ENCODE peak calls at places on chromosomes 4 and X, in five cellular contexts. G, V, I, R and J are unnamed samples.

GRCh38 chr4:179095585-179096228 is 1653.5 kb upstream of the AGA start:
- DNase-seq in I (no peak), V (peak), G (no peak), R (peak), J (no peak)

GRCh38 chr4:6788123-6788522 is 5.6 kb downstream of the KIAA0232 start:
- DNase-seq in I (no peak), G (no peak), R (no peak), V (no peak), J (no peak)

GRCh38 chr4:83490876-83491450 is 6.1 kb upstream of the ABRAXAS1 start:
- DNase-seq in R (no peak), G (peak), V (peak), I (no peak), J (peak)

GRCh38 chr4:173990879-173991231 is 292.6 kb downstream of the FBXO8 start:
- DNase-seq in I (no peak), G (no peak), V (no peak), R (no peak), J (no peak)

GRCh38 chrX:47245156-47245555 is 12.3 kb downstream of the USP11 start:
- DNase-seq in R (no peak), G (no peak), V (no peak), I (no peak), J (no peak)

GRCh38 chr4:73944061-73944875 is 37.6 kb downstream of the PF4 start:
- DNase-seq in G (peak), V (no peak), R (no peak), I (no peak), J (peak)

GRCh38 chr4:147760176-147760575 is 28.3 kb downstream of the ARHGAP10 start:
- DNase-seq in R (no peak), G (no peak), I (no peak), V (no peak), J (no peak)

GRCh38 chr4:32525420-32525819 is 1805.3 kb downstream of the PCDH7 start:
- DNase-seq in R (no peak), G (no peak), V (no peak), I (no peak), J (no peak)

GRCh38 chr4:184860018-184860530 is 34.3 kb upstream of the ACSL1 start:
- DNase-seq in V (no peak), R (no peak), G (no peak), I (no peak), J (no peak)

GRCh38 chrX:44022964-44023363 is 49.8 kb upstream of the NDP start:
- DNase-seq in R (no peak), I (no peak), V (no peak), G (no peak), J (no peak)

GRCh38 chrX:71183341-71183740 is 38.7 kb downstream of the NLGN3 start:
- DNase-seq in V (no peak), R (no peak), G (no peak), I (no peak), J (no peak)

GRCh38 chr4:121156822-121157769 is 7.0 kb downstream of the TNIP3 start:
- DNase-seq in I (no peak), V (peak), R (peak), G (peak), J (peak)

GRCh38 chr4:184937745-184938144 is 80.5 kb upstream of the HELT start:
- DNase-seq in G (no peak), V (no peak), I (no peak), R (no peak), J (no peak)

GRCh38 chr4:147683172-147683571 is 791 bp downstream of the PRMT9 start:
- DNase-seq in R (no peak), G (no peak), V (peak), I (no peak), J (peak)

DNA sequence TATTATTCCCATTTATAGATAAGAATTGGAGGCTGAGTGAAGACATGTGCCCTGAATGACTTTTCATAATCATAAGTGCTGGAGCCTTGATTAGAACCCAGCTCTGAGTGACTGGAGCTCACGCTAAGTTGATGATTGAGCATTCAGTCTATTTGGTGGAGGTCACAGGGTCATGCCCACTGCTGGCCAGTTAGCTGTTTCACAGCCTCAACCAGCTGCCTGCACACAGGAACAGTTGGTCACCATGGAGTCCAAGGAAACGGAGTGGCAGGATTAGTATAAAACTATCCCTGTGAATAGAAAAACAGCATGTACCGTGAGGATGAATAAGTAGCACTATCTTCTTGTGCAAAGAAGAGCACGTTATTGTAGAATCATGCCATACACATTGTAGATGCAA is 1.0 kb upstream of the C4orf54 start:
- DNase-seq in R (no peak), I (no peak), G (no peak), V (no peak), J (no peak)
- H3K27ac ChIP-seq in R (no peak), I (no peak), G (no peak), V (no peak), J (no peak)

DNA sequence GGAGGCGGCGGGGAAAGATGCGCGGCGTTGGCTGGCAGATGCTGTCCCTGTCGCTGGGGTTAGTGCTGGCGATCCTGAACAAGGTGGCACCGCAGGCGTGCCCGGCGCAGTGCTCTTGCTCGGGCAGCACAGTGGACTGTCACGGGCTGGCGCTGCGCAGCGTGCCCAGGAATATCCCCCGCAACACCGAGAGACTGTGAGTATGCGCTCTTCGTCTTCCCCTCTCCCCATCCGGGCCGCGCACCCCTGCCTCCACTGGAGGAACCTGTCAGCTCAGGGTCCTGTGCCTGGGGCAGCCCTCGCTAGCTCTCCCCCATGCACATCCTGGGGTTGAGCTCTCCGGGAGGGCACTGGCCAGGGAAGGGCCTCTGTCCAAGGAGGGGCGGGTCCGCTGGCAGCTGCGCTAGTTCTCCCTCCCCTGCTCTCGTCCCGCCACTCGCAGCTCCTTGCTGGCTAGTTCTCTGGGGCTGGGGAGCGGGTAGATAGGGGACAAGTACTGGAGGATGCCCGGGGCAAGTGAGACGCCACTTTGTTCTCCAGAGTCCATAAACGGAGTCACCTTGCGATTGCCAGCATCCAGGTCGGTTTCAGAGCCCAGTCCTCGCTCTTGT is 2.2 kb downstream of the SLIT2 start:
- DNase-seq in G (no peak), I (no peak), R (peak), V (peak), J (peak)
- H3K27ac ChIP-seq in G (no peak), I (peak), R (no peak), V (no peak), J (peak)

GRCh38 chrX:74445099-74445498 is 23.8 kb downstream of the SLC16A2 start:
- DNase-seq in V (no peak), I (no peak), R (no peak), G (no peak), J (no peak)

GRCh38 chrX:74449322-74449936 is 28.1 kb downstream of the SLC16A2 start:
- DNase-seq in R (no peak), I (no peak), G (no peak), V (peak), J (no peak)

GRCh38 chrX:74448669-74449068 is 27.4 kb downstream of the SLC16A2 start:
- DNase-seq in R (no peak), I (no peak), G (no peak), V (no peak), J (no peak)

GRCh38 chrX:74449937-74450330 is 28.6 kb downstream of the SLC16A2 start:
- DNase-seq in R (peak), G (no peak), V (peak), I (no peak), J (no peak)

GRCh38 chrX:74446876-74447275 is 25.6 kb downstream of the SLC16A2 start:
- DNase-seq in G (no peak), V (no peak), I (no peak), R (no peak), J (no peak)
- H3K27ac ChIP-seq in G (no peak), V (no peak), I (no peak), R (no peak), J (no peak)

DNA sequence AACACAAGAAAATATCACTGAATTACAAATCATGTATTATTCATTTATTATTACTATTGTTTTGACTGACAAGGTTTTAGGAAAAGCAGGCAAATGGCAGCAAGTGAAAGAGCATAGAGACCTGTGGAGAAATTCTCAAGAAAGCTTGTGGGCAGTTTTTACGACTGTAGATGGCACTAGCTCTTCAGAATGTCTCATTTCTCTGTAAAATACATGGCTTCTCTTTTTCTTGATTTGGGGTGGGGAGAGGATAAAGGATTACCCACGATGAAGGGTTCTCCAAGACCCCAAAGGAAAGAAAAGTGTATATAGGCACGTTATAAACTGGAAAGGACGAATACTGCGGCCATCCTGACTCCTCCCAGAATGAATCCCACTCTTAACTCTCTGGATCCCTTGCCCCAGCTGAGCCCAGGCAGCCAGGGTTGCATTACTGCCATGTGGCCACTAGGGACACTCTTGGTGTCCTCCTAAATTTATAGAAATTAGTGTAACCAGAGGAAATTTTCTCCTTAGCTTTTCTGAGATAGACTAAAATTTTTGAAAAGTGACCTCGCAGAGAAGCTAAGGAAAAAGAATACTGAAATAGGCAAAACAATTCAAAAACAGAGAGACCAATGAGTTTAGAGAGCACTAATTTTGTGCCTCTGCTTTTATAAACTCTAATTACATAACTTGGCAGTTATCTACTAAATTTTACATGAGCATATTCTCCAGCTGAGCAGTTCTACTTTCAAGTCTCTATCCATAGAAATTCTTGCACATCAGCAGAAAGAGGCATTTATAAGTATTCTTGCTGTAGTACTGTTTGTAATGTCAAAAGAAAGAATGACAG is 37.7 kb upstream of the PCDH19 start:
- DNase-seq in V (peak), R (no peak), I (no peak), G (peak), J (no peak)
- H3K27ac ChIP-seq in V (no peak), R (no peak), I (no peak), G (no peak), J (no peak)

DNA sequence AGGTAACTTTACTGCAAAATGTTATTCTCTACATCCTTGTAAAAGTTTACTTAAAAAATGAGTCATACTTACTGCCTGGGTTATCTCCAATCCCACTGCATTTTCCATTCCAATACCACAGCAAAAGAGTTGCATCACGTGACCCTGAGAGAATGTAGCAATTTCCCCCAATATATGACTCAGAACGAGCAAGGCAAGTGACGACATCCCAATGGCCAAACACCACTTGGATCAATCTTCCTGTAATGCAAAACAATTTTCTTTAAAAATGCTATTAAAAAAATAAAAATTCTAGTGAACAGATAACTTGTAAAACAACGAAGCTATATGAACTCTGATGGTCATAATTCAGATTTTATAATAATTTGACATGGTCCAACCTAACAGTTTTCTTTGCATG is 224.3 kb downstream of the DCLK2 start:
- DNase-seq in V (peak), I (no peak), G (peak), R (peak), J (peak)
- H3K27ac ChIP-seq in V (peak), I (no peak), G (no peak), R (peak), J (peak)